ENCODE peak calls at places on chromosomes 7 and 10, in nine cellular contexts. Q is iris pigment epithelial cell; Z is NCI-H524; J is NCI-H2081; B is mammary epithelial cell; H is GM03348; S is hippocampal formation; C is neural crest cell; D is stimulated activated CD4-positive, alpha-beta T cell treated with anti-CD3 and anti-CD28 coated beads, TNF-alpha, amount 100 ng/mL, for 48 hours. N is an unnamed sample.

GRCh38 chr10:99337261-99337905 is 8.2 kb downstream of the CNNM1 start:
- DNase-seq in Q (no peak), Z (no peak), J (peak; percentile 34), B (peak; percentile 20), H (no peak), S (no peak), C (no peak), D (no peak), N (no peak)

GRCh38 chr7:48628950-48629349 is 295.4 kb upstream of the CDC14C start:
- DNase-seq in Q (no peak), Z (no peak), J (no peak), B (no peak), H (no peak), S (no peak), C (no peak), D (no peak), N (no peak)

GRCh38 chr10:86971146-86971991 is 3.1 kb downstream of the ADIRF start:
- DNase-seq in Q (peak; percentile 77), Z (no peak), J (no peak), B (peak; percentile 89), H (peak; percentile 98), S (peak; percentile 20), C (peak; percentile 53), D (peak; percentile 69), N (no peak)

GRCh38 chr7:29255839-29256782 is 61.5 kb downstream of the CHN2 start:
- DNase-seq in Q (peak; percentile 53), Z (no peak), J (no peak), B (peak; percentile 81), H (no peak), S (no peak), C (no peak), D (no peak), N (no peak)

GRCh38 chr7:93048136-93048930 is 69.4 kb downstream of the SAMD9 start:
- DNase-seq in Q (peak; percentile 41), Z (no peak), J (no peak), B (no peak), H (no peak), S (no peak), C (no peak), D (no peak), N (no peak)

GRCh38 chr7:47392241-47392759 is 189.6 kb downstream of the TNS3 start:
- DNase-seq in Q (peak; percentile 69), Z (no peak), J (no peak), B (no peak), H (peak; percentile 93), S (peak; percentile 15), C (no peak), D (no peak), N (no peak)

GRCh38 chr7:150631084-150631824 is 931 bp downstream of the GIMAP6 start:
- DNase-seq in Q (no peak), Z (no peak), J (no peak), B (no peak), H (no peak), S (no peak), C (no peak), D (peak; percentile 15), N (no peak)

GRCh38 chr7:37315752-37316711 is 132.6 kb downstream of the ELMO1 start:
- DNase-seq in Q (no peak), Z (no peak), J (no peak), B (no peak), H (no peak), S (no peak), C (no peak), D (no peak), N (no peak)

GRCh38 chr7:134315679-134316538 is 821 bp downstream of the SLC35B4 start:
- DNase-seq in Q (peak; percentile 41), Z (no peak), J (peak; percentile 16), B (peak; percentile 22), H (peak; percentile 6), S (no peak), C (no peak), D (no peak), N (no peak)

GRCh38 chr10:63554666-63555065 is 33.5 kb downstream of the REEP3 start:
- DNase-seq in Q (peak; percentile 98), Z (no peak), J (no peak), B (peak; percentile 82), H (peak; percentile 85), S (no peak), C (no peak), D (no peak), N (no peak)

GRCh38 chr7:146366938-146367337 is 250.3 kb downstream of the CNTNAP2 start:
- DNase-seq in Q (peak; percentile 46), Z (no peak), J (no peak), B (peak; percentile 29), H (peak; percentile 22), S (no peak), C (no peak), D (no peak), N (peak; percentile 36)

GRCh38 chr7:27764109-27764508 is 24.1 kb downstream of the TAX1BP1 start:
- DNase-seq in Q (peak; percentile 56), Z (no peak), J (no peak), B (no peak), H (no peak), S (no peak), C (no peak), D (no peak), N (no peak)

GRCh38 chr10:59006511-59007306 is 169.7 kb upstream of the PHYHIPL start:
- DNase-seq in Q (peak; percentile 81), Z (no peak), J (no peak), B (peak; percentile 32), H (peak; percentile 62), S (no peak), C (no peak), D (no peak), N (no peak)

GRCh38 chr7:10908600-10908999 is 65.1 kb upstream of the PHF14 start:
- DNase-seq in Q (no peak), Z (no peak), J (no peak), B (no peak), H (no peak), S (no peak), C (no peak), D (no peak), N (no peak)

GRCh38 chr7:82268632-82269031 is 174.9 kb downstream of the CACNA2D1 start:
- DNase-seq in Q (no peak), Z (no peak), J (no peak), B (no peak), H (no peak), S (no peak), C (no peak), D (no peak), N (no peak)

GRCh38 chr7:142925413-142925812 is 8.1 kb downstream of the TRPV5 start:
- DNase-seq in Q (no peak), Z (no peak), J (no peak), B (no peak), H (no peak), S (no peak), C (no peak), D (no peak), N (no peak)

GRCh38 chr7:1939434-1940401 is 269.6 kb downstream of the ELFN1 start:
- DNase-seq in Q (no peak), Z (no peak), J (no peak), B (peak; percentile 36), H (no peak), S (no peak), C (no peak), D (no peak), N (no peak)

GRCh38 chr10:43965033-43965917 is 316.6 kb upstream of the ZNF32 start:
- DNase-seq in Q (peak; percentile 30), Z (no peak), J (no peak), B (no peak), H (peak; percentile 74), S (no peak), C (no peak), D (no peak), N (no peak)

GRCh38 chr7:151142686-151143040 is 24.8 kb downstream of the GBX1 start:
- DNase-seq in Q (no peak), Z (no peak), J (no peak), B (no peak), H (no peak), S (peak; percentile 81), C (peak; percentile 55), D (no peak), N (no peak)

GRCh38 chr10:122290334-122290733 is 19.2 kb downstream of the BTBD16 start:
- DNase-seq in Q (no peak), Z (no peak), J (no peak), B (no peak), H (no peak), S (no peak), C (no peak), D (no peak), N (no peak)

GRCh38 chr10:132115736-132116135 is 50.0 kb downstream of the JAKMIP3 start:
- DNase-seq in Q (peak; percentile 26), Z (no peak), J (no peak), B (no peak), H (no peak), S (no peak), C (no peak), D (no peak), N (no peak)

GRCh38 chr10:50937230-50937907 is 51.9 kb upstream of the A1CF start:
- DNase-seq in Q (peak; percentile 52), Z (no peak), J (no peak), B (peak; percentile 12), H (peak; percentile 63), S (no peak), C (no peak), D (no peak), N (peak; percentile 3)

GRCh38 chr10:68560201-68560915 is at the start of gene TET1:
- DNase-seq in Q (no peak), Z (no peak), J (peak; percentile 42), B (peak; percentile 35), H (peak; percentile 75), S (peak; percentile 5), C (peak; percentile 82), D (no peak), N (peak; percentile 6)

GRCh38 chr7:33725641-33726040 is 179.7 kb upstream of the BMPER start:
- DNase-seq in Q (no peak), Z (no peak), J (no peak), B (no peak), H (no peak), S (no peak), C (no peak), D (no peak), N (no peak)

GRCh38 chr10:43939389-43939938 is 290.8 kb upstream of the ZNF32 start:
- DNase-seq in Q (no peak), Z (no peak), J (no peak), B (no peak), H (no peak), S (no peak), C (no peak), D (no peak), N (no peak)

GRCh38 chr7:71145906-71146901 is 14.3 kb downstream of the GALNT17 start:
- DNase-seq in Q (no peak), Z (no peak), J (no peak), B (no peak), H (no peak), S (no peak), C (no peak), D (no peak), N (no peak)

GRCh38 chr7:131919920-131920709 is 363.7 kb upstream of the PODXL start:
- DNase-seq in Q (no peak), Z (no peak), J (no peak), B (no peak), H (no peak), S (no peak), C (no peak), D (no peak), N (no peak)

GRCh38 chr7:134636008-134636449 is 10.6 kb upstream of the BPGM start:
- DNase-seq in Q (no peak), Z (no peak), J (no peak), B (no peak), H (no peak), S (no peak), C (no peak), D (no peak), N (no peak)

GRCh38 chr10:57679916-57680315 is 587.8 kb downstream of the IPMK start:
- DNase-seq in Q (no peak), Z (no peak), J (no peak), B (no peak), H (no peak), S (no peak), C (no peak), D (no peak), N (no peak)

GRCh38 chr7:78379148-78379547 is 580.6 kb downstream of the PHTF2 start:
- DNase-seq in Q (peak; percentile 10), Z (no peak), J (no peak), B (no peak), H (peak; percentile 34), S (no peak), C (no peak), D (no peak), N (no peak)

GRCh38 chr10:490891-491571 is 198.4 kb downstream of the DIP2C start:
- DNase-seq in Q (peak; percentile 56), Z (no peak), J (no peak), B (no peak), H (peak; percentile 85), S (peak; percentile 38), C (no peak), D (no peak), N (no peak)